ENCODE peak calls at places on chromosomes 4 and X, in five cellular contexts. Z is H9, J is neuronal stem cell, D is IMR-90, R is mesendoderm. E is an unnamed sample.

GRCh38 chrX:13102636-13103035 is 58.2 kb upstream of the FAM9C start:
- DNase-seq in R (no peak), J (no peak), D (peak; percentile 29), Z (no peak), E (no peak)

GRCh38 chr4:72484991-72485390 is 84.0 kb downstream of the ADAMTS3 start:
- DNase-seq in R (no peak), Z (no peak), D (no peak), J (no peak), E (no peak)

GRCh38 chrX:24023972-24024664 is 2.9 kb downstream of the KLHL15 start:
- DNase-seq in J (no peak), R (no peak), D (peak; percentile 23), Z (no peak), E (peak; percentile 37)

GRCh38 chr4:87659247-87659931 is 9.3 kb downstream of the DMP1 start:
- DNase-seq in D (no peak), J (no peak), R (peak; percentile 17), Z (no peak), E (peak; percentile 6)

GRCh38 chrX:133359466-133359865 is 55.8 kb downstream of the GPC4 start:
- DNase-seq in J (no peak), D (no peak), Z (peak; percentile 34), R (peak; percentile 56), E (no peak)

GRCh38 chrX:2261838-2262678 is 238.7 kb downstream of the DHRSX start:
- DNase-seq in Z (no peak), D (peak; percentile 8), R (no peak), J (no peak), E (no peak)

GRCh38 chr4:146445198-146446150 is 76.3 kb downstream of the SLC10A7 start:
- DNase-seq in J (no peak), Z (no peak), R (no peak), D (no peak), E (no peak)

GRCh38 chr4:108940086-108941033 is 177.5 kb upstream of the ETNPPL start:
- DNase-seq in R (peak; percentile 34), J (no peak), Z (peak; percentile 46), D (peak; percentile 3), E (no peak)

GRCh38 chr4:26021417-26022345 is 107.7 kb downstream of the SMIM20 start:
- DNase-seq in J (no peak), R (no peak), D (no peak), Z (no peak), E (no peak)

GRCh38 chrX:16212024-16212423 is 44.7 kb downstream of the MAGEB17 start:
- DNase-seq in R (no peak), Z (no peak), J (no peak), D (peak; percentile 33), E (peak; percentile 5)

GRCh38 chr4:158122501-158122900 is 50.3 kb downstream of the GASK1B start:
- DNase-seq in R (no peak), J (no peak), Z (no peak), D (peak; percentile 55), E (peak; percentile 38)

GRCh38 chr4:150078041-150078995 is at the start of gene DCLK2:
- DNase-seq in D (peak; percentile 87), Z (peak; percentile 75), R (peak; percentile 56), J (peak; percentile 71), E (peak; percentile 86)

GRCh38 chr4:168050002-168050401 is 42.3 kb upstream of the ANXA10 start:
- DNase-seq in J (no peak), Z (no peak), R (no peak), D (no peak), E (no peak)

GRCh38 chr4:40211224-40212185 is 14.7 kb downstream of the RHOH start:
- DNase-seq in R (no peak), Z (no peak), J (no peak), D (peak; percentile 41), E (peak; percentile 65)

GRCh38 chr4:6761540-6762243 is 20.8 kb upstream of the KIAA0232 start:
- DNase-seq in J (no peak), R (no peak), Z (no peak), D (no peak), E (no peak)

GRCh38 chrX:11750694-11751093 is 7.3 kb upstream of the MSL3 start:
- DNase-seq in J (no peak), D (no peak), R (no peak), Z (no peak), E (no peak)

GRCh38 chr4:140069068-140069467 is 84.9 kb downstream of the MAML3 start:
- DNase-seq in Z (no peak), J (no peak), D (peak; percentile 73), R (no peak), E (peak; percentile 72)

GRCh38 chr4:165464813-165465381 is 86.1 kb downstream of the CPE start:
- DNase-seq in J (peak; percentile 20), R (peak; percentile 40), Z (no peak), D (peak; percentile 48), E (peak; percentile 50)

GRCh38 chr4:81698536-81698935 is 226.8 kb upstream of the RASGEF1B start:
- DNase-seq in R (peak; percentile 16), J (peak; percentile 20), Z (no peak), D (no peak), E (no peak)

GRCh38 chrX:2282490-2283090 is 218.2 kb downstream of the DHRSX start:
- DNase-seq in D (no peak), J (no peak), Z (no peak), R (no peak), E (no peak)

GRCh38 chrX:39309721-39310152 is 508.5 kb downstream of the MID1IP1 start:
- DNase-seq in R (peak; percentile 86), J (no peak), D (no peak), Z (no peak), E (peak; percentile 66)

GRCh38 chrX:134543201-134543797 is 83.3 kb downstream of the HPRT1 start:
- DNase-seq in D (no peak), R (no peak), Z (no peak), J (no peak), E (peak; percentile 39)

GRCh38 chr4:130747842-130748241 is 1651.9 kb downstream of the C4orf33 start:
- DNase-seq in Z (no peak), R (peak; percentile 32), J (no peak), D (no peak), E (peak; percentile 18)

GRCh38 chr4:131526686-131527085 is 1622.4 kb upstream of the PCDH10 start:
- DNase-seq in D (no peak), J (no peak), R (no peak), Z (no peak), E (no peak)

GRCh38 chr4:94653095-94653649 is 104.6 kb upstream of the BMPR1B start:
- DNase-seq in Z (no peak), D (no peak), J (no peak), R (peak; percentile 12), E (no peak)

GRCh38 chr4:111618908-111619307 is 526.3 kb upstream of the FAM241A start:
- DNase-seq in R (no peak), J (no peak), Z (no peak), D (peak; percentile 70), E (no peak)

GRCh38 chr4:4717692-4718091 is 141.8 kb upstream of the MSX1 start:
- DNase-seq in J (no peak), Z (no peak), R (no peak), D (no peak), E (no peak)

GRCh38 chr4:127203561-127204260 is 429.0 kb upstream of the INTU start:
- DNase-seq in R (peak; percentile 13), Z (no peak), J (no peak), D (peak; percentile 86), E (peak; percentile 49)

GRCh38 chr4:159216834-159217233 is 114.0 kb downstream of the RAPGEF2 start:
- DNase-seq in Z (no peak), J (no peak), R (no peak), D (no peak), E (no peak)

GRCh38 chrX:68897118-68897517 is 68.3 kb downstream of the EFNB1 start:
- DNase-seq in D (no peak), J (no peak), R (no peak), Z (no peak), E (no peak)

GRCh38 chr4:155220025-155220424 is 11.6 kb downstream of the NPY2R start:
- DNase-seq in R (peak; percentile 0), D (no peak), J (no peak), Z (no peak), E (no peak)

GRCh38 chr4:168848977-168849687 is 160.9 kb downstream of the CBR4 start:
- DNase-seq in Z (no peak), D (peak; percentile 59), R (peak; percentile 84), J (no peak), E (peak; percentile 47)

GRCh38 chr4:83782591-83782990 is 246.7 kb downstream of the GPAT3 start:
- DNase-seq in Z (no peak), J (no peak), R (peak; percentile 54), D (no peak), E (no peak)

GRCh38 chr4:108483077-108483476 is 137.3 kb upstream of the RPL34 start:
- DNase-seq in J (no peak), D (no peak), Z (no peak), R (no peak), E (peak; percentile 21)

GRCh38 chr4:7187297-7187592 is 5.1 kb upstream of the SORCS2 start:
- DNase-seq in J (no peak), Z (peak; percentile 11), R (no peak), D (no peak), E (no peak)

GRCh38 chrX:1453951-1454785 is 1.5 kb upstream of the ASMTL start:
- DNase-seq in R (peak; percentile 88), J (peak; percentile 83), Z (peak; percentile 86), D (peak; percentile 69), E (peak; percentile 82)

GRCh38 chr4:134848681-134849080 is 647.1 kb upstream of the PABPC4L start:
- DNase-seq in Z (no peak), J (no peak), R (no peak), D (no peak), E (no peak)

GRCh38 chrX:72545990-72546389 is 26.7 kb downstream of the HDAC8 start:
- DNase-seq in R (peak; percentile 13), Z (no peak), D (no peak), J (no peak), E (no peak)

GRCh38 chr4:109730294-109731051 is 603 bp upstream of the PLA2G12A start:
- DNase-seq in J (peak; percentile 58), Z (no peak), R (peak; percentile 77), D (peak; percentile 56), E (peak; percentile 75)

GRCh38 chr4:8276358-8277240 is 7.0 kb downstream of the HTRA3 start:
- DNase-seq in D (peak; percentile 16), Z (no peak), J (no peak), R (no peak), E (no peak)
- H3K4me1 ChIP-seq in D (peaks cover 41% of the 10 kb centered on the region), Z (no peaks in the 10 kb centered on the region), J (peaks cover 5% of the 10 kb centered on the region), R (no peaks in the 10 kb centered on the region), E (peaks cover 42% of the 10 kb centered on the region)

GRCh38 chr4:99437686-99438577 is 2.8 kb upstream of the ADH7 start:
- DNase-seq in R (no peak), Z (no peak), D (no peak), J (no peak), E (no peak)
- H3K23ac ChIP-seq in R (no peak overlapping the region), Z (no peak overlapping the region), D (no peak overlapping the region), J (no peak overlapping the region), E (no peak overlapping the region)

GRCh38 chr4:114654607-114655006 is 56.0 kb downstream of the UGT8 start:
- DNase-seq in R (peak; percentile 64), J (no peak), D (no peak), Z (no peak), E (no peak)
- H3K4me1 ChIP-seq in R (peaks cover 4% of the 10 kb centered on the region), J (no peaks in the 10 kb centered on the region), D (no peaks in the 10 kb centered on the region), Z (peaks cover 4% of the 10 kb centered on the region), E (no peaks in the 10 kb centered on the region)

DNA sequence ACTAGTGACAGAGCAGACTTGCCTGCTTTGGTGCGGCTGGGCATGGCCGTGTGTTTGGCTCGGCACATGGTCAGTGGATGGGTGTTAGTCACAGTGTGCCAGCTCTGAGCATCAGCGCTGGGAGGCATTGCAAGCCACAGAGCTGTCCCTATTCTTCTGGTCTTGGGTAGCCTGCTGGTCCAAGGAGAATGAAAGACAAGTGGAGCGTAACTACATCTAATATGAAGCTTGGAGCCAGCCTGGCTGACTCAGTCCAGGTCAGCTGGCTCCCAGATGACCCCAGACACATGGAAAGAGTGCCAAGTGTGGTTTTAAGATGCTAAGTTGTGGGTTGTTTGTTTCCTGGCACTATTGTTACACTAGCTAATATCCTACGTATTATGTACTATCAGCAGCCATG is 632.1 kb upstream of the ZFP42 start:
- DNase-seq in R (no peak), D (no peak), J (no peak), Z (no peak), E (no peak)
- H3K23ac ChIP-seq in R (no peak overlapping the region), D (no peak overlapping the region), J (no peak overlapping the region), Z (no peak overlapping the region), E (no peak overlapping the region)